ENCODE peak calls at places on chromosomes 4 and X, in ten cellular contexts. E, S, L, I, X, V, A, Q, C and P are unnamed samples.

GRCh38 chr4:62225972-62226371 is 1025.8 kb downstream of the ADGRL3 start:
- DNase-seq in I (no peak), V (no peak), S (no peak), X (no peak), E (peak; percentile 50), L (no peak), C (no peak), A (no peak), Q (no peak), P (no peak)

GRCh38 chr4:153159016-153159415 is 45.2 kb upstream of the TRIM2 start:
- DNase-seq in V (no peak), Q (no peak), C (no peak), L (no peak), X (no peak), I (no peak), E (no peak), A (no peak), S (no peak), P (no peak)

GRCh38 chr4:27916432-27917184 is 1056.0 kb downstream of the STIM2 start:
- DNase-seq in X (no peak), I (no peak), S (no peak), Q (no peak), L (no peak), E (no peak), V (no peak), C (no peak), A (no peak), P (no peak)

GRCh38 chrX:19514791-19515614 is at the start of gene MAP3K15:
- DNase-seq in I (peak; percentile 42), E (peak; percentile 41), C (no peak), V (peak; percentile 46), L (no peak), Q (no peak), S (peak; percentile 87), X (peak; percentile 46), A (peak; percentile 50), P (no peak)

GRCh38 chr4:155946486-155946885 is 7.2 kb downstream of the CTSO start:
- DNase-seq in C (no peak), L (no peak), Q (no peak), E (no peak), S (no peak), X (no peak), A (no peak), V (no peak), I (no peak), P (no peak)

GRCh38 chrX:41334866-41335589 is 1.1 kb downstream of the DDX3X start:
- DNase-seq in E (no peak), I (peak; percentile 59), Q (peak; percentile 64), L (peak; percentile 89), V (peak; percentile 54), A (peak; percentile 56), C (no peak), S (no peak), X (peak; percentile 29), P (no peak)

GRCh38 chrX:122135070-122135469 is 1049.0 kb upstream of the GRIA3 start:
- DNase-seq in C (no peak), X (no peak), S (no peak), V (no peak), L (no peak), I (no peak), A (no peak), Q (no peak), E (no peak), P (no peak)

GRCh38 chrX:133056341-133056740 is 40.6 kb downstream of the USP26 start:
- DNase-seq in L (no peak), S (no peak), Q (no peak), C (no peak), E (no peak), X (no peak), V (no peak), A (no peak), I (no peak), P (no peak)

GRCh38 chr4:99685234-99685633 is 27.6 kb upstream of the C4orf54 start:
- DNase-seq in X (no peak), A (no peak), I (no peak), Q (no peak), V (no peak), L (no peak), E (no peak), S (no peak), C (no peak), P (no peak)

GRCh38 chr4:165191253-165191652 is 16.1 kb upstream of the KLHL2 start:
- DNase-seq in I (no peak), X (no peak), C (no peak), Q (no peak), A (no peak), V (no peak), E (no peak), L (no peak), S (no peak), P (no peak)

DNA sequence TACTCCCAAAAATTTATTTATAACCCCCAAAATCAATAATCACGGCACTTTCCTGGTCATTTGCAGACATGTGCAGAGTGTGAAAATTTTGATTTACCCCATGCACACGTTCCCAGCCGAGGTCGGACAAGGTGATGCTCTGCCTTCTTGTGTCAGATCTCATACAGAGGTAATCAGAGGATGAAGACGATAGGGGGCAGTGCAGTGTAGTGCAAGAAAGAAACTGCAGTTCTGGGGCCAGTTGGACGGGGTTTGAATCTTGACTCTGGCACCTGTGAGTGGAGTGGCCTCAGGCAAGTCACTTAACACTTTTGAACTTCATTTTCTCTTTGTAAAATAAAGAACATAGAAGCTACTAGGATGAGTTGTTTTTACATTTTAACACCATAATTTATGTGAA is 88.4 kb downstream of the FRMPD3 start:
- DNase-seq in I (peak; percentile 37), Q (peak; percentile 10), E (no peak), V (peak; percentile 12), X (peak; percentile 43), L (no peak), A (peak; percentile 76), C (no peak), S (no peak), P (no peak)
- TF ChIP-seq CTCF in I (peak; percentile 51), Q (no peak), E (peak; percentile 20), V (peak; percentile 10), X (no peak), L (no peak), A (peak; percentile 68), C (peak; percentile 68), S (peak; percentile 36), P (peak; percentile 56)

GRCh38 chr4:162943263-162943662 is 223.4 kb downstream of the NAF1 start:
- DNase-seq in S (no peak), C (no peak), L (no peak), V (no peak), Q (no peak), I (no peak), X (no peak), A (no peak), E (no peak), P (no peak)
- TF ChIP-seq CTCF in S (no peak), C (no peak), L (no peak), V (no peak), Q (no peak), I (peak; percentile 46), X (peak; percentile 23), A (peak; percentile 56), E (no peak), P (no peak)

DNA sequence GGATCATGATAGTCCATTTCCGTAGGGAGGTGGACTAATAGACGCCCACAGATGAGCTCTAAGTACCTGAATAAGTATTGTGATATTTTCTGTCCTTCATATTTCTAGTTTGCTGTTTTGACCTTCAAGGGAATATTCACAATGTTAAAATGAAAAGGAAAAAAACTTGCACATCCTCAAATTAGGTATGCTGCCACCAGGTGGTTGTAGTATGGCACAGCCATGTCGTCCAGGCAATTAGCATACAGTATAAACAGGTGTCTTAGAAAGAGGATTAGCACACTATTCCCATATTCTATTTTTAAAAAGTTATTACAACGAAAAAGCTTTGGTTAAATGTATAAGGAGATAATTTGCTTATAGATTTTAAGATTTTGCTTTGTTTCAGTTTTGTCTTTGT is 802.0 kb downstream of the RPA4 start:
- DNase-seq in E (no peak), C (peak; percentile 1), V (peak; percentile 20), A (no peak), I (peak; percentile 3), S (no peak), X (peak; percentile 7), Q (no peak), L (no peak), P (no peak)
- TF ChIP-seq CTCF in E (peak; percentile 46), C (peak; percentile 71), V (peak; percentile 47), A (peak; percentile 85), I (peak; percentile 29), S (peak; percentile 38), X (peak; percentile 23), Q (no peak), L (no peak), P (peak; percentile 82)

GRCh38 chr4:112649055-112649408 is 12.1 kb downstream of the LARP7 start:
- DNase-seq in Q (no peak), C (no peak), A (no peak), E (no peak), X (no peak), S (no peak), I (no peak), L (no peak), V (no peak), P (no peak)

GRCh38 chr4:112645541-112646329 is 8.8 kb downstream of the LARP7 start:
- DNase-seq in E (no peak), V (no peak), S (no peak), L (no peak), Q (no peak), I (no peak), A (peak; percentile 91), X (peak; percentile 54), C (no peak), P (no peak)

GRCh38 chr4:112646632-112647537 is 9.9 kb downstream of the LARP7 start:
- DNase-seq in C (no peak), L (no peak), A (no peak), X (no peak), V (no peak), Q (no peak), I (no peak), S (no peak), E (no peak), P (no peak)

GRCh38 chr4:112648263-112649054 is 11.5 kb downstream of the LARP7 start:
- DNase-seq in C (no peak), V (no peak), I (no peak), X (peak; percentile 51), Q (no peak), S (no peak), E (no peak), L (no peak), A (peak; percentile 72), P (no peak)

GRCh38 chr4:112647785-112648184 is 10.8 kb downstream of the LARP7 start:
- DNase-seq in S (no peak), E (no peak), V (no peak), L (no peak), X (no peak), C (no peak), A (no peak), I (no peak), Q (no peak), P (no peak)
- TF ChIP-seq CTCF in S (no peak), E (no peak), V (no peak), L (no peak), X (no peak), C (no peak), A (no peak), I (no peak), Q (no peak), P (no peak)